ENCODE peak calls at places on chromosomes 6 and 20, in seven cellular contexts. One of them, this sample, is unnamed.

GRCh38 chr6:136067731-136068341 is 182.3 kb downstream of the MTFR2 start:
- DNase-seq in colonic mucosa: no peak
- DNase-seq in right atrium auricular region: no peak
- DNase-seq in germinal center: no peak
- DNase-seq in ovary: no peak
- DNase-seq in Peyer's patch: no peak
- DNase-seq in NCI-H1694 treated with DMSO at 0.1 percent for 48 hours: no peak
- DNase-seq in this sample: no peak

GRCh38 chr6:134310206-134310605 is 7.7 kb downstream of the SGK1 start:
- DNase-seq in right atrium auricular region: no peak
- DNase-seq in germinal center: no peak
- DNase-seq in colonic mucosa: no peak
- DNase-seq in NCI-H1694 treated with DMSO at 0.1 percent for 48 hours: no peak
- DNase-seq in ovary: no peak
- DNase-seq in Peyer's patch: no peak
- DNase-seq in this sample: no peak

GRCh38 chr6:88813045-88813444 is 150.4 kb downstream of the RNGTT start:
- DNase-seq in right atrium auricular region: no peak
- DNase-seq in ovary: no peak
- DNase-seq in Peyer's patch: no peak
- DNase-seq in NCI-H1694 treated with DMSO at 0.1 percent for 48 hours: no peak
- DNase-seq in colonic mucosa: no peak
- DNase-seq in germinal center: no peak
- DNase-seq in this sample: no peak

GRCh38 chr20:50810063-50810462 is 15.2 kb downstream of the BCAS4 start:
- DNase-seq in ovary: no peak
- DNase-seq in germinal center: no peak
- DNase-seq in right atrium auricular region: no peak
- DNase-seq in NCI-H1694 treated with DMSO at 0.1 percent for 48 hours: no peak
- DNase-seq in colonic mucosa: no peak
- DNase-seq in Peyer's patch: no peak
- DNase-seq in this sample: no peak

GRCh38 chr6:7257521-7258230 is 55.3 kb downstream of the SSR1 start:
- DNase-seq in colonic mucosa: no peak
- DNase-seq in Peyer's patch: no peak
- DNase-seq in germinal center: no peak
- DNase-seq in NCI-H1694 treated with DMSO at 0.1 percent for 48 hours: no peak
- DNase-seq in ovary: no peak
- DNase-seq in right atrium auricular region: no peak
- DNase-seq in this sample: no peak

GRCh38 chr6:97150932-97151331 is 132.1 kb downstream of the MMS22L start:
- DNase-seq in right atrium auricular region: no peak
- DNase-seq in colonic mucosa: no peak
- DNase-seq in ovary: no peak
- DNase-seq in Peyer's patch: no peak
- DNase-seq in NCI-H1694 treated with DMSO at 0.1 percent for 48 hours: no peak
- DNase-seq in germinal center: no peak
- DNase-seq in this sample: no peak

GRCh38 chr20:57461726-57462125 is 63.2 kb downstream of the CTCFL start:
- DNase-seq in Peyer's patch: no peak
- DNase-seq in colonic mucosa: no peak
- DNase-seq in right atrium auricular region: no peak
- DNase-seq in ovary: no peak
- DNase-seq in NCI-H1694 treated with DMSO at 0.1 percent for 48 hours: no peak
- DNase-seq in germinal center: no peak
- DNase-seq in this sample: no peak

GRCh38 chr6:52491203-52492069 is 71.3 kb downstream of the EFHC1 start:
- DNase-seq in germinal center: no peak
- DNase-seq in Peyer's patch: no peak
- DNase-seq in colonic mucosa: no peak
- DNase-seq in ovary: no peak
- DNase-seq in right atrium auricular region: no peak
- DNase-seq in NCI-H1694 treated with DMSO at 0.1 percent for 48 hours: no peak
- DNase-seq in this sample: no peak

GRCh38 chr6:4853349-4853748 is 77.1 kb downstream of the CDYL start:
- DNase-seq in Peyer's patch: no peak
- DNase-seq in right atrium auricular region: no peak
- DNase-seq in ovary: no peak
- DNase-seq in colonic mucosa: no peak
- DNase-seq in NCI-H1694 treated with DMSO at 0.1 percent for 48 hours: no peak
- DNase-seq in germinal center: no peak
- DNase-seq in this sample: no peak

GRCh38 chr6:41337709-41338108 is 2.3 kb downstream of the NCR2 start:
- DNase-seq in NCI-H1694 treated with DMSO at 0.1 percent for 48 hours: no peak
- DNase-seq in colonic mucosa: no peak
- DNase-seq in Peyer's patch: no peak
- DNase-seq in germinal center: no peak
- DNase-seq in ovary: no peak
- DNase-seq in right atrium auricular region: no peak
- DNase-seq in this sample: no peak

GRCh38 chr6:82084324-82084920 is 163.1 kb downstream of the IBTK start:
- DNase-seq in NCI-H1694 treated with DMSO at 0.1 percent for 48 hours: no peak
- DNase-seq in right atrium auricular region: no peak
- DNase-seq in ovary: no peak
- DNase-seq in Peyer's patch: no peak
- DNase-seq in germinal center: no peak
- DNase-seq in colonic mucosa: no peak
- DNase-seq in this sample: no peak

GRCh38 chr20:21511485-21511849 is 2.4 kb downstream of the NKX2-2 start:
- DNase-seq in colonic mucosa: no peak
- DNase-seq in NCI-H1694 treated with DMSO at 0.1 percent for 48 hours: no peak
- DNase-seq in right atrium auricular region: no peak
- DNase-seq in Peyer's patch: no peak
- DNase-seq in ovary: no peak
- DNase-seq in germinal center: no peak
- DNase-seq in this sample: no peak

GRCh38 chr6:17867880-17868279 is 119.6 kb downstream of the KIF13A start:
- DNase-seq in ovary: no peak
- DNase-seq in right atrium auricular region: no peak
- DNase-seq in colonic mucosa: no peak
- DNase-seq in germinal center: no peak
- DNase-seq in NCI-H1694 treated with DMSO at 0.1 percent for 48 hours: peak
- DNase-seq in Peyer's patch: no peak
- DNase-seq in this sample: no peak

GRCh38 chr20:49915380-49916145 is at the start of gene SPATA2:
- DNase-seq in NCI-H1694 treated with DMSO at 0.1 percent for 48 hours: peak
- DNase-seq in Peyer's patch: peak
- DNase-seq in colonic mucosa: peak
- DNase-seq in ovary: peak
- DNase-seq in germinal center: peak
- DNase-seq in right atrium auricular region: peak
- DNase-seq in this sample: peak

GRCh38 chr6:43705996-43706395 is 18.4 kb upstream of the MRPS18A start:
- DNase-seq in NCI-H1694 treated with DMSO at 0.1 percent for 48 hours: no peak
- DNase-seq in colonic mucosa: no peak
- DNase-seq in germinal center: peak
- DNase-seq in right atrium auricular region: no peak
- DNase-seq in ovary: no peak
- DNase-seq in Peyer's patch: no peak
- DNase-seq in this sample: no peak

GRCh38 chr20:44448753-44449546 is 26.7 kb upstream of the TTPAL start:
- DNase-seq in Peyer's patch: no peak
- DNase-seq in NCI-H1694 treated with DMSO at 0.1 percent for 48 hours: peak
- DNase-seq in ovary: no peak
- DNase-seq in right atrium auricular region: no peak
- DNase-seq in germinal center: peak
- DNase-seq in colonic mucosa: peak
- DNase-seq in this sample: peak

GRCh38 chr6:26089272-26089671 is 2.0 kb downstream of the HFE start:
- DNase-seq in colonic mucosa: no peak
- DNase-seq in NCI-H1694 treated with DMSO at 0.1 percent for 48 hours: no peak
- DNase-seq in Peyer's patch: no peak
- DNase-seq in ovary: no peak
- DNase-seq in germinal center: no peak
- DNase-seq in right atrium auricular region: no peak
- DNase-seq in this sample: no peak

GRCh38 chr20:34022843-34023234 is 29.1 kb downstream of the RALY start:
- DNase-seq in germinal center: no peak
- DNase-seq in right atrium auricular region: no peak
- DNase-seq in ovary: no peak
- DNase-seq in NCI-H1694 treated with DMSO at 0.1 percent for 48 hours: no peak
- DNase-seq in colonic mucosa: no peak
- DNase-seq in Peyer's patch: no peak
- DNase-seq in this sample: no peak

GRCh38 chr6:25248100-25248499 is 31.1 kb upstream of the CARMIL1 start:
- DNase-seq in germinal center: no peak
- DNase-seq in Peyer's patch: no peak
- DNase-seq in right atrium auricular region: no peak
- DNase-seq in ovary: no peak
- DNase-seq in NCI-H1694 treated with DMSO at 0.1 percent for 48 hours: no peak
- DNase-seq in colonic mucosa: no peak
- DNase-seq in this sample: no peak

GRCh38 chr6:168210239-168211107 is 109.1 kb downstream of the DACT2 start:
- DNase-seq in NCI-H1694 treated with DMSO at 0.1 percent for 48 hours: no peak
- DNase-seq in germinal center: no peak
- DNase-seq in ovary: no peak
- DNase-seq in Peyer's patch: no peak
- DNase-seq in right atrium auricular region: no peak
- DNase-seq in colonic mucosa: no peak
- DNase-seq in this sample: no peak

GRCh38 chr6:44730771-44731391 is 343.4 kb downstream of the CDC5L start:
- DNase-seq in NCI-H1694 treated with DMSO at 0.1 percent for 48 hours: no peak
- DNase-seq in colonic mucosa: no peak
- DNase-seq in Peyer's patch: no peak
- DNase-seq in right atrium auricular region: no peak
- DNase-seq in ovary: no peak
- DNase-seq in germinal center: no peak
- DNase-seq in this sample: no peak

GRCh38 chr20:8932192-8933150 is 136.4 kb upstream of the PLCB4 start:
- DNase-seq in Peyer's patch: no peak
- DNase-seq in NCI-H1694 treated with DMSO at 0.1 percent for 48 hours: no peak
- DNase-seq in ovary: no peak
- DNase-seq in right atrium auricular region: no peak
- DNase-seq in colonic mucosa: no peak
- DNase-seq in germinal center: no peak
- DNase-seq in this sample: no peak

GRCh38 chr6:17015144-17015543 is 86.7 kb upstream of the STMND1 start:
- DNase-seq in colonic mucosa: no peak
- DNase-seq in ovary: no peak
- DNase-seq in Peyer's patch: no peak
- DNase-seq in NCI-H1694 treated with DMSO at 0.1 percent for 48 hours: no peak
- DNase-seq in right atrium auricular region: no peak
- DNase-seq in germinal center: no peak
- DNase-seq in this sample: peak

GRCh38 chr20:52984451-52984810 is 12.3 kb downstream of the TSHZ2 start:
- DNase-seq in germinal center: no peak
- DNase-seq in Peyer's patch: no peak
- DNase-seq in right atrium auricular region: no peak
- DNase-seq in ovary: no peak
- DNase-seq in NCI-H1694 treated with DMSO at 0.1 percent for 48 hours: no peak
- DNase-seq in colonic mucosa: no peak
- DNase-seq in this sample: no peak

GRCh38 chr20:11159728-11160127 is 485.9 kb upstream of the JAG1 start:
- DNase-seq in Peyer's patch: no peak
- DNase-seq in NCI-H1694 treated with DMSO at 0.1 percent for 48 hours: no peak
- DNase-seq in ovary: no peak
- DNase-seq in right atrium auricular region: no peak
- DNase-seq in colonic mucosa: peak
- DNase-seq in germinal center: no peak
- DNase-seq in this sample: no peak

GRCh38 chr20:43824699-43825402 is 89.8 kb upstream of the TOX2 start:
- DNase-seq in NCI-H1694 treated with DMSO at 0.1 percent for 48 hours: no peak
- DNase-seq in Peyer's patch: no peak
- DNase-seq in ovary: no peak
- DNase-seq in germinal center: no peak
- DNase-seq in colonic mucosa: peak
- DNase-seq in right atrium auricular region: peak
- DNase-seq in this sample: no peak

GRCh38 chr6:126957721-126958120 is 160.8 kb upstream of the RSPO3 start:
- DNase-seq in NCI-H1694 treated with DMSO at 0.1 percent for 48 hours: no peak
- DNase-seq in right atrium auricular region: no peak
- DNase-seq in Peyer's patch: no peak
- DNase-seq in colonic mucosa: no peak
- DNase-seq in ovary: no peak
- DNase-seq in germinal center: no peak
- DNase-seq in this sample: no peak

GRCh38 chr6:143252961-143253360 is 192.3 kb downstream of the AIG1 start:
- DNase-seq in NCI-H1694 treated with DMSO at 0.1 percent for 48 hours: no peak
- DNase-seq in colonic mucosa: no peak
- DNase-seq in ovary: no peak
- DNase-seq in Peyer's patch: no peak
- DNase-seq in germinal center: no peak
- DNase-seq in right atrium auricular region: no peak
- DNase-seq in this sample: no peak